ENCODE peak calls at places on chromosomes 2 and 18, in four cellular contexts. L is left ventricle myocardium inferior, A is ovary, C is heart right ventricle. H is an unnamed sample.

GRCh38 chr2:61889212-61889956 is 928 bp upstream of the CCT4 start:
- DNase-seq in L (no peak), C (peak; percentile 19), A (peak; percentile 35), H (no peak)

GRCh38 chr2:67397143-67397986 is at the start of gene ETAA1:
- DNase-seq in C (peak; percentile 95), L (peak; percentile 94), A (peak; percentile 93), H (peak; percentile 94)

GRCh38 chr2:236086971-236087465 is 81.2 kb downstream of the GBX2 start:
- DNase-seq in A (no peak), C (no peak), L (no peak), H (no peak)

GRCh38 chr2:48356701-48357322 is 173.1 kb upstream of the STON1 start:
- DNase-seq in A (no peak), L (no peak), C (no peak), H (no peak)

GRCh38 chr2:237060518-237061312 is 25.0 kb upstream of the COPS8 start:
- DNase-seq in L (no peak), A (peak; percentile 65), C (no peak), H (no peak)

GRCh38 chr2:96899084-96899735 is 29.3 kb upstream of the SEMA4C start:
- DNase-seq in C (no peak), L (no peak), A (no peak), H (no peak)

GRCh38 chr2:190648289-190649034 is 421 bp upstream of the NAB1 start:
- DNase-seq in C (peak; percentile 91), A (peak; percentile 93), L (peak; percentile 94), H (peak; percentile 89)

GRCh38 chr2:160076935-160077334 is 14.5 kb upstream of the PLA2R1 start:
- DNase-seq in C (no peak), A (no peak), L (no peak), H (no peak)

GRCh38 chr2:199659207-199659606 is 191.8 kb downstream of the FTCDNL1 start:
- DNase-seq in A (no peak), C (peak; percentile 44), L (peak; percentile 46), H (no peak)

GRCh38 chr18:47800756-47801155 is 129.7 kb downstream of the SMAD2 start:
- DNase-seq in L (no peak), C (no peak), A (no peak), H (no peak)

GRCh38 chr2:170651603-170652002 is 63.5 kb upstream of the SP5 start:
- DNase-seq in A (no peak), C (no peak), L (no peak), H (no peak)

GRCh38 chr2:214649440-214650205 is 159.9 kb downstream of the BARD1 start:
- DNase-seq in L (no peak), C (no peak), A (no peak), H (no peak)

GRCh38 chr2:37326285-37326684 is 1.7 kb upstream of the PRKD3 start:
- DNase-seq in A (peak; percentile 59), C (no peak), L (no peak), H (peak; percentile 54)

GRCh38 chr2:974454-974853 is 23.8 kb downstream of the SNTG2 start:
- DNase-seq in C (no peak), L (no peak), A (no peak), H (no peak)

GRCh38 chr18:44723366-44723765 is 42.7 kb downstream of the SETBP1 start:
- DNase-seq in A (no peak), L (no peak), C (no peak), H (no peak)

GRCh38 chr2:28117104-28117596 is 226.6 kb downstream of the BABAM2 start:
- DNase-seq in L (no peak), A (no peak), C (no peak), H (no peak)

GRCh38 chr2:240556553-240557100 is 1.2 kb downstream of the ANKMY1 start:
- DNase-seq in C (peak; percentile 25), A (peak; percentile 27), L (no peak), H (no peak)

GRCh38 chr2:16623564-16624418 is 41.8 kb downstream of the CYRIA start:
- DNase-seq in L (no peak), C (no peak), A (no peak), H (no peak)

GRCh38 chr2:69124327-69124726 is 111.3 kb downstream of the ANTXR1 start:
- DNase-seq in A (no peak), L (no peak), C (no peak), H (no peak)

GRCh38 chr2:194260185-194260584 is 1396.8 kb upstream of the SLC39A10 start:
- DNase-seq in L (no peak), A (no peak), C (no peak), H (no peak)

GRCh38 chr2:178882666-178883440 is 75.6 kb upstream of the TTN start:
- DNase-seq in A (no peak), L (no peak), C (no peak), H (no peak)

GRCh38 chr18:25278415-25278814 is 73.6 kb downstream of the ZNF521 start:
- DNase-seq in A (no peak), L (no peak), C (no peak), H (no peak)

GRCh38 chr2:16508061-16508851 is 157.4 kb downstream of the CYRIA start:
- DNase-seq in A (peak; percentile 19), L (peak; percentile 26), C (peak; percentile 52), H (peak; percentile 36)

GRCh38 chr2:233421091-233421816 is 67.0 kb downstream of the DGKD start:
- DNase-seq in L (no peak), A (no peak), C (no peak), H (peak; percentile 15)
- H3K4me3 ChIP-seq in L (peak overlapping the region; percentile 64), A (no peak overlapping the region), C (peak overlapping the region; percentile 58), H (no peak overlapping the region)

GRCh38 chr2:164014791-164015190 is 279.0 kb upstream of the FIGN start:
- DNase-seq in L (no peak), A (no peak), C (no peak), H (no peak)

GRCh38 chr2:164009801-164010337 is 274.1 kb upstream of the FIGN start:
- DNase-seq in C (no peak), A (no peak), L (no peak), H (no peak)

GRCh38 chr2:164015328-164016123 is 279.7 kb upstream of the FIGN start:
- DNase-seq in A (no peak), C (no peak), L (no peak), H (no peak)

GRCh38 chr2:164008752-164009151 is 272.9 kb upstream of the FIGN start:
- DNase-seq in A (no peak), L (no peak), C (no peak), H (no peak)

DNA sequence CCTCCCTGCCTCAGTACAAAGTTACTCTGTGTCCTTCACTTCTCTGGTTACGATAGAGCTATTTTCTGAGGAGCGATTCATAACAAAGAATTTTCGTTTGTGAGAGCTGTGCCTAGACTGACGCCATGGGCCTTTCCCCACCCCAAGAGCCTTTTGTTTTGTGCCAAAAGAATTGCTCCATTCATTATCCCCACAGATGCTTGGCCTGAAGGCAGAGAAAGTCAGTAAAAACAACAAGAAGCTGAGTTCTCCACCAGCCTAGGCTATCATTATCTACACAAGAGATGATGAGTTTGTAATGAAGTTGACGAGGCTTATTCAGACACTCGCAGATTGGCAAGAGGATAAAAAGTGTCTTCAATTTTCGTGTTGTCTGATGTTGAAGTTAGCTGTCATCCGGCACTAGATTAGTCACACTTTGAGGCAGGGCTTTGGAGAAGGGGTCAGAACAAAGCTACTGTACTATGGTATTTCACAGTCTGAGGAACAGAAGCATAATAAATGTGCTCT is 278.3 kb upstream of the FIGN start:
- DNase-seq in L (peak; percentile 26), A (no peak), C (no peak), H (no peak)
- H3K4me1 ChIP-seq in L (no peaks in the 10 kb centered on the region), A (no peaks in the 10 kb centered on the region), C (no peaks in the 10 kb centered on the region), H (no peaks in the 10 kb centered on the region)

GRCh38 chr2:43227830-43228280 is 1.4 kb upstream of the ZFP36L2 start:
- DNase-seq in L (no peak), A (no peak), C (no peak), H (no peak)

GRCh38 chr2:43225788-43226557 is 433 bp downstream of the ZFP36L2 start:
- DNase-seq in A (peak; percentile 69), C (peak; percentile 77), L (peak; percentile 75), H (peak; percentile 71)

GRCh38 chr2:43228341-43228751 is 1.9 kb upstream of the ZFP36L2 start:
- DNase-seq in A (no peak), L (no peak), C (no peak), H (no peak)

GRCh38 chr2:43226558-43226954 is at the start of gene ZFP36L2:
- DNase-seq in C (peak; percentile 98), L (peak; percentile 97), A (peak; percentile 97), H (peak; percentile 95)

GRCh38 chr2:43226955-43227829 is 786 bp upstream of the ZFP36L2 start:
- DNase-seq in A (peak; percentile 95), C (peak; percentile 95), L (peak; percentile 95), H (peak; percentile 95)
- TF ChIP-seq CTCF in A (peak; percentile 46), C (no peak), L (peak; percentile 60), H (peak; percentile 19)

GRCh38 chr18:13550446-13551304 is 175.7 kb downstream of the FAM210A start:
- DNase-seq in A (no peak), C (no peak), L (no peak), H (no peak)

GRCh38 chr18:13549879-13550231 is 176.5 kb downstream of the FAM210A start:
- DNase-seq in L (no peak), A (no peak), C (no peak), H (no peak)

GRCh38 chr18:13548106-13548819 is 178.1 kb downstream of the FAM210A start:
- DNase-seq in C (no peak), L (no peak), A (no peak), H (no peak)

GRCh38 chr18:13547347-13547746 is 179.0 kb downstream of the FAM210A start:
- DNase-seq in C (no peak), A (no peak), L (no peak), H (no peak)

GRCh38 chr18:13548944-13549878 is 177.1 kb downstream of the FAM210A start:
- DNase-seq in L (no peak), A (no peak), C (no peak), H (no peak)
- H3K4me3 ChIP-seq in L (no peak overlapping the region), A (no peak overlapping the region), C (no peak overlapping the region), H (no peak overlapping the region)

GRCh38 chr2:122736279-122736678 is 980.8 kb downstream of the TSN start:
- DNase-seq in L (no peak), C (no peak), A (no peak), H (no peak)
- H3K4me1 ChIP-seq in L (no peaks in the 10 kb centered on the region), C (no peaks in the 10 kb centered on the region), A (no peaks in the 10 kb centered on the region), H (no peaks in the 10 kb centered on the region)

H was measured in lung.